ENCODE peak calls at places on chromosomes 2 and 18, in eight cellular contexts. One of them, this sample, is unnamed.

GRCh38 chr2:24766609-24767008 is 26.6 kb downstream of the PTRHD1 start:
- DNase-seq in tibial nerve: no peak
- DNase-seq in body of pancreas: no peak
- DNase-seq in ovary: no peak
- DNase-seq in bronchial epithelial cell: no peak
- DNase-seq in HL-60: no peak
- DNase-seq in CD8-positive, alpha-beta memory T cell: no peak
- DNase-seq in Peyer's patch: no peak
- DNase-seq in this sample: no peak

GRCh38 chr2:28269019-28269784 is 123.5 kb upstream of the FOSL2 start:
- DNase-seq in tibial nerve: no peak
- DNase-seq in bronchial epithelial cell: peak
- DNase-seq in ovary: no peak
- DNase-seq in Peyer's patch: no peak
- DNase-seq in HL-60: no peak
- DNase-seq in body of pancreas: no peak
- DNase-seq in CD8-positive, alpha-beta memory T cell: no peak
- DNase-seq in this sample: peak

GRCh38 chr2:222142027-222142426 is 156.8 kb downstream of the PAX3 start:
- DNase-seq in Peyer's patch: no peak
- DNase-seq in body of pancreas: no peak
- DNase-seq in bronchial epithelial cell: peak
- DNase-seq in CD8-positive, alpha-beta memory T cell: no peak
- DNase-seq in tibial nerve: no peak
- DNase-seq in HL-60: no peak
- DNase-seq in ovary: no peak
- DNase-seq in this sample: peak

GRCh38 chr2:223056656-223057418 is 4.8 kb downstream of the KCNE4 start:
- DNase-seq in CD8-positive, alpha-beta memory T cell: no peak
- DNase-seq in tibial nerve: no peak
- DNase-seq in ovary: no peak
- DNase-seq in HL-60: no peak
- DNase-seq in body of pancreas: no peak
- DNase-seq in Peyer's patch: no peak
- DNase-seq in bronchial epithelial cell: no peak
- DNase-seq in this sample: no peak

GRCh38 chr2:170276056-170276455 is 98.1 kb downstream of the MYO3B start:
- DNase-seq in HL-60: no peak
- DNase-seq in tibial nerve: no peak
- DNase-seq in Peyer's patch: no peak
- DNase-seq in body of pancreas: no peak
- DNase-seq in ovary: no peak
- DNase-seq in CD8-positive, alpha-beta memory T cell: no peak
- DNase-seq in bronchial epithelial cell: no peak
- DNase-seq in this sample: no peak

GRCh38 chr2:43611987-43612894 is 16.4 kb upstream of the THADA start:
- DNase-seq in ovary: peak
- DNase-seq in Peyer's patch: peak
- DNase-seq in tibial nerve: peak
- DNase-seq in body of pancreas: peak
- DNase-seq in bronchial epithelial cell: peak
- DNase-seq in HL-60: peak
- DNase-seq in CD8-positive, alpha-beta memory T cell: peak
- DNase-seq in this sample: peak

GRCh38 chr2:199136681-199137080 is 321.1 kb downstream of the SATB2 start:
- DNase-seq in CD8-positive, alpha-beta memory T cell: no peak
- DNase-seq in Peyer's patch: no peak
- DNase-seq in body of pancreas: no peak
- DNase-seq in tibial nerve: no peak
- DNase-seq in HL-60: no peak
- DNase-seq in ovary: no peak
- DNase-seq in bronchial epithelial cell: peak
- DNase-seq in this sample: peak

GRCh38 chr2:212052412-212053159 is 486.0 kb downstream of the ERBB4 start:
- DNase-seq in tibial nerve: no peak
- DNase-seq in ovary: no peak
- DNase-seq in HL-60: no peak
- DNase-seq in bronchial epithelial cell: peak
- DNase-seq in Peyer's patch: no peak
- DNase-seq in body of pancreas: no peak
- DNase-seq in CD8-positive, alpha-beta memory T cell: no peak
- DNase-seq in this sample: peak

GRCh38 chr2:68190991-68191731 is 33.5 kb downstream of the PNO1 start:
- DNase-seq in body of pancreas: no peak
- DNase-seq in HL-60: no peak
- DNase-seq in Peyer's patch: no peak
- DNase-seq in tibial nerve: no peak
- DNase-seq in ovary: no peak
- DNase-seq in bronchial epithelial cell: peak
- DNase-seq in CD8-positive, alpha-beta memory T cell: no peak
- DNase-seq in this sample: peak

GRCh38 chr2:122748552-122749011 is 993.1 kb downstream of the TSN start:
- DNase-seq in bronchial epithelial cell: peak
- DNase-seq in Peyer's patch: no peak
- DNase-seq in HL-60: no peak
- DNase-seq in ovary: no peak
- DNase-seq in CD8-positive, alpha-beta memory T cell: no peak
- DNase-seq in tibial nerve: no peak
- DNase-seq in body of pancreas: no peak
- DNase-seq in this sample: peak

GRCh38 chr2:72154386-72154785 is 6.7 kb upstream of the CYP26B1 start:
- DNase-seq in CD8-positive, alpha-beta memory T cell: no peak
- DNase-seq in bronchial epithelial cell: no peak
- DNase-seq in body of pancreas: peak
- DNase-seq in Peyer's patch: peak
- DNase-seq in HL-60: no peak
- DNase-seq in ovary: no peak
- DNase-seq in tibial nerve: no peak
- DNase-seq in this sample: no peak

GRCh38 chr18:58269931-58270330 is 225.9 kb downstream of the NEDD4L start:
- DNase-seq in tibial nerve: no peak
- DNase-seq in Peyer's patch: no peak
- DNase-seq in ovary: no peak
- DNase-seq in HL-60: no peak
- DNase-seq in CD8-positive, alpha-beta memory T cell: no peak
- DNase-seq in body of pancreas: peak
- DNase-seq in bronchial epithelial cell: peak
- DNase-seq in this sample: no peak

GRCh38 chr2:85584354-85584856 is at the start of gene VAMP5:
- DNase-seq in CD8-positive, alpha-beta memory T cell: peak
- DNase-seq in Peyer's patch: no peak
- DNase-seq in ovary: no peak
- DNase-seq in bronchial epithelial cell: no peak
- DNase-seq in body of pancreas: no peak
- DNase-seq in HL-60: no peak
- DNase-seq in tibial nerve: no peak
- DNase-seq in this sample: peak

GRCh38 chr2:37877457-37878315 is 47.4 kb upstream of the RMDN2 start:
- DNase-seq in tibial nerve: no peak
- DNase-seq in Peyer's patch: no peak
- DNase-seq in body of pancreas: no peak
- DNase-seq in CD8-positive, alpha-beta memory T cell: peak
- DNase-seq in bronchial epithelial cell: peak
- DNase-seq in HL-60: peak
- DNase-seq in ovary: peak
- DNase-seq in this sample: peak

GRCh38 chr2:12221583-12221982 is 475.2 kb downstream of the LPIN1 start:
- DNase-seq in bronchial epithelial cell: no peak
- DNase-seq in tibial nerve: no peak
- DNase-seq in Peyer's patch: no peak
- DNase-seq in ovary: no peak
- DNase-seq in HL-60: no peak
- DNase-seq in CD8-positive, alpha-beta memory T cell: no peak
- DNase-seq in body of pancreas: no peak
- DNase-seq in this sample: no peak

GRCh38 chr18:13726972-13727331 is 479 bp downstream of the RNMT start:
- DNase-seq in bronchial epithelial cell: peak
- DNase-seq in CD8-positive, alpha-beta memory T cell: peak
- DNase-seq in HL-60: no peak
- DNase-seq in tibial nerve: no peak
- DNase-seq in body of pancreas: peak
- DNase-seq in ovary: peak
- DNase-seq in Peyer's patch: peak
- DNase-seq in this sample: peak

GRCh38 chr2:179898873-179899272 is 37.5 kb upstream of the ZNF385B start:
- DNase-seq in body of pancreas: no peak
- DNase-seq in bronchial epithelial cell: peak
- DNase-seq in CD8-positive, alpha-beta memory T cell: no peak
- DNase-seq in HL-60: peak
- DNase-seq in Peyer's patch: no peak
- DNase-seq in tibial nerve: no peak
- DNase-seq in ovary: no peak
- DNase-seq in this sample: peak

GRCh38 chr2:10310489-10310888 is 7.8 kb downstream of the HPCAL1 start:
- DNase-seq in Peyer's patch: no peak
- DNase-seq in body of pancreas: no peak
- DNase-seq in CD8-positive, alpha-beta memory T cell: no peak
- DNase-seq in ovary: no peak
- DNase-seq in HL-60: no peak
- DNase-seq in bronchial epithelial cell: no peak
- DNase-seq in tibial nerve: no peak
- DNase-seq in this sample: no peak

GRCh38 chr2:230885467-230886130 is 20.9 kb downstream of the ITM2C start:
- DNase-seq in CD8-positive, alpha-beta memory T cell: no peak
- DNase-seq in body of pancreas: no peak
- DNase-seq in HL-60: no peak
- DNase-seq in bronchial epithelial cell: no peak
- DNase-seq in ovary: no peak
- DNase-seq in Peyer's patch: no peak
- DNase-seq in tibial nerve: no peak
- DNase-seq in this sample: peak

GRCh38 chr2:82109418-82109817 is 1804.9 kb upstream of the LRRTM1 start:
- DNase-seq in Peyer's patch: no peak
- DNase-seq in HL-60: no peak
- DNase-seq in ovary: no peak
- DNase-seq in body of pancreas: no peak
- DNase-seq in tibial nerve: no peak
- DNase-seq in CD8-positive, alpha-beta memory T cell: no peak
- DNase-seq in bronchial epithelial cell: no peak
- DNase-seq in this sample: no peak

DNA sequence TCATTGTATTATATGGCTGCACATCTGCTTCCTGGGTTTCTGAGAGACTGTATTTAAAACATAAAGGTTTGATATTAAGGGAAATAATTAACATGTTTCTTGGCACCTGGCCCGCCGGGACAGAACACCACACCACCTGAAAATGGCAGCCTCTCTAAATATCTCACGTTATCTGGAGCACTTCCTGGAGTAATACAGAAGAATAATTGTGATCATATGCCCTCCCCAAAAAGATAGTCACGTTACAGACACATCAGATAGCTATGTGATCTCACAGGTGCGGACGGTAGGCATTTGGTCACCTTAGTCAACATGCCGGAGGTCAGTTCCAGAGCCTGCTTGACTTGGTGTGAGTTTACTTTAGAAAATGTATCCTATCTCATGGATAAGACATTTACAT is 586.2 kb upstream of the SALL3 start:
- DNase-seq in tibial nerve: no peak
- DNase-seq in bronchial epithelial cell: no peak
- DNase-seq in Peyer's patch: no peak
- DNase-seq in body of pancreas: no peak
- DNase-seq in CD8-positive, alpha-beta memory T cell: no peak
- DNase-seq in HL-60: no peak
- DNase-seq in ovary: no peak
- DNase-seq in this sample: no peak
- H3K4me3 ChIP-seq in tibial nerve: no peak
- H3K4me3 ChIP-seq in bronchial epithelial cell: no peak
- H3K4me3 ChIP-seq in Peyer's patch: no peak
- H3K4me3 ChIP-seq in body of pancreas: no peak
- H3K4me3 ChIP-seq in CD8-positive, alpha-beta memory T cell: no peak
- H3K4me3 ChIP-seq in HL-60: no peak
- H3K4me3 ChIP-seq in ovary: no peak
- H3K4me3 ChIP-seq in this sample: no peak

DNA sequence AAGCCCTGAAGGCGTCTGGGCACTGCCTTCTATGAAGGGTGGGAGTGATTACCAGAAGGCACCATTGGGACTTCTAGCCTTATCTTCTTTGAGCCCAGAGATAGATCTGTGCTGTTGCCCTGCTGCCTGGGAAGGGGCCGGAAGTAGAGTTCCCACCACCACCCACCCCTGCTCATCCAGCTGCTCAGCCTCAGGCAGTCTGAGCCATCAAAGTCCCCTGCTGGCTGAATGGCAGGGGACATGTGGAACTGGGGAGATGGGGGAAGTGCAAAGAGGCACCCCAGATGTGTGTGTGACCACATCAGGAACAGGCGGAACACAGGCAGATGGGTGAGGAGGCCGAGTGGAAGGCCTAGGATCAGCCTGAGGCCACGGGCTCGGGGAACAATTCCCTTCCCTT is 3.3 kb upstream of the WNT10A start:
- DNase-seq in tibial nerve: no peak
- DNase-seq in ovary: no peak
- DNase-seq in body of pancreas: no peak
- DNase-seq in CD8-positive, alpha-beta memory T cell: no peak
- DNase-seq in Peyer's patch: no peak
- DNase-seq in HL-60: peak
- DNase-seq in bronchial epithelial cell: no peak
- DNase-seq in this sample: no peak
- H3K4me3 ChIP-seq in tibial nerve: no peak
- H3K4me3 ChIP-seq in ovary: no peak
- H3K4me3 ChIP-seq in body of pancreas: no peak
- H3K4me3 ChIP-seq in CD8-positive, alpha-beta memory T cell: no peak
- H3K4me3 ChIP-seq in Peyer's patch: no peak
- H3K4me3 ChIP-seq in HL-60: no peak
- H3K4me3 ChIP-seq in bronchial epithelial cell: no peak
- H3K4me3 ChIP-seq in this sample: no peak

DNA sequence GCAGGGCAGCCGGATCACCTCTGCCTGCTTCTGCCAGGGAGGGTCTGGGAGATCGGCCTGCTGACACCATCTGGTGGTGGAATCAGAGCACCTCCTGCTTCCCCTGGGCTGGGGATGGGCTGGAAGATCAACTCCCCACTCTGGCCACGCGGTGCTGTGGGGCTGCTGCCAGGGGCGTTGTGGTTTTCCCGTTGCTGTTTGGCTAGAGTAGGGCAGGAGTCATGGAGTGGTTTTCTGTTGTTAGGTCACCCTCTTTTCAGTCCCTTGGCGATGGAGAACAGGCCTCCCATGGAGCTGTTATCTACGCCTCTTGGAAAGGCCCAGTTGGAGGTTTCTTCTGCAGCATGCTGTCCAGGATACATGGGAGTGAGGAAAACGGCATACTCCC is 15.2 kb downstream of the BCL2L11 start:
- DNase-seq in Peyer's patch: no peak
- DNase-seq in body of pancreas: no peak
- DNase-seq in ovary: peak
- DNase-seq in tibial nerve: no peak
- DNase-seq in CD8-positive, alpha-beta memory T cell: no peak
- DNase-seq in HL-60: no peak
- DNase-seq in bronchial epithelial cell: no peak
- DNase-seq in this sample: no peak
- H3K4me3 ChIP-seq in Peyer's patch: no peak
- H3K4me3 ChIP-seq in body of pancreas: no peak
- H3K4me3 ChIP-seq in ovary: no peak
- H3K4me3 ChIP-seq in tibial nerve: no peak
- H3K4me3 ChIP-seq in CD8-positive, alpha-beta memory T cell: no peak
- H3K4me3 ChIP-seq in HL-60: no peak
- H3K4me3 ChIP-seq in bronchial epithelial cell: no peak
- H3K4me3 ChIP-seq in this sample: no peak

GRCh38 chr2:208039661-208040060 is 14.3 kb upstream of the PLEKHM3 start:
- DNase-seq in body of pancreas: no peak
- DNase-seq in tibial nerve: no peak
- DNase-seq in CD8-positive, alpha-beta memory T cell: no peak
- DNase-seq in ovary: no peak
- DNase-seq in bronchial epithelial cell: no peak
- DNase-seq in HL-60: no peak
- DNase-seq in Peyer's patch: no peak
- DNase-seq in this sample: no peak
- H3K4me3 ChIP-seq in body of pancreas: no peak
- H3K4me3 ChIP-seq in tibial nerve: no peak
- H3K4me3 ChIP-seq in CD8-positive, alpha-beta memory T cell: no peak
- H3K4me3 ChIP-seq in ovary: no peak
- H3K4me3 ChIP-seq in bronchial epithelial cell: no peak
- H3K4me3 ChIP-seq in HL-60: no peak
- H3K4me3 ChIP-seq in Peyer's patch: no peak
- H3K4me3 ChIP-seq in this sample: no peak